ENCODE peak calls at places on chromosomes 3 and 15, in four cellular contexts. One of them, this sample, is unnamed.

GRCh38 chr3:99549918-99550603 is 88.3 kb upstream of the COL8A1 start:
- DNase-seq in K562: no peak
- DNase-seq in HL-60: no peak
- DNase-seq in GM12878: no peak
- DNase-seq in this sample: no peak

GRCh38 chr15:58761010-58761388 is 10.1 kb upstream of the MINDY2 start:
- DNase-seq in HL-60: no peak
- DNase-seq in GM12878: no peak
- DNase-seq in K562: no peak
- DNase-seq in this sample: no peak

GRCh38 chr15:42741710-42742109 is 4.8 kb upstream of the CDAN1 start:
- DNase-seq in GM12878: no peak
- DNase-seq in K562: no peak
- DNase-seq in HL-60: no peak
- DNase-seq in this sample: no peak

GRCh38 chr15:43186003-43186353 is 775 bp downstream of the CCNDBP1 start:
- DNase-seq in GM12878: no peak
- DNase-seq in K562: no peak
- DNase-seq in HL-60: no peak
- DNase-seq in this sample: no peak

GRCh38 chr3:72018339-72018984 is 233.5 kb upstream of the PROK2 start:
- DNase-seq in HL-60: no peak
- DNase-seq in GM12878: no peak
- DNase-seq in K562: peak
- DNase-seq in this sample: no peak

GRCh38 chr3:151926956-151927355 is 53.5 kb downstream of the SUCNR1 start:
- DNase-seq in GM12878: no peak
- DNase-seq in K562: no peak
- DNase-seq in HL-60: no peak
- DNase-seq in this sample: no peak

GRCh38 chr15:70153948-70154439 is 56.3 kb upstream of the TLE3 start:
- DNase-seq in HL-60: no peak
- DNase-seq in GM12878: no peak
- DNase-seq in K562: no peak
- DNase-seq in this sample: no peak

GRCh38 chr3:105553851-105554250 is 187.1 kb downstream of the ALCAM start:
- DNase-seq in K562: no peak
- DNase-seq in GM12878: no peak
- DNase-seq in HL-60: no peak
- DNase-seq in this sample: no peak

GRCh38 chr3:156382458-156383346 is 172.2 kb downstream of the SSR3 start:
- DNase-seq in K562: peak
- DNase-seq in HL-60: no peak
- DNase-seq in GM12878: no peak
- DNase-seq in this sample: peak

GRCh38 chr3:9179826-9180763 is 69.4 kb downstream of the SRGAP3 start:
- DNase-seq in GM12878: peak
- DNase-seq in HL-60: peak
- DNase-seq in K562: no peak
- DNase-seq in this sample: no peak

GRCh38 chr3:184259878-184260570 is 1.3 kb downstream of the CAMK2N2 start:
- DNase-seq in K562: peak
- DNase-seq in GM12878: no peak
- DNase-seq in HL-60: no peak
- DNase-seq in this sample: peak

GRCh38 chr15:58224068-58224467 is 85.9 kb downstream of the AQP9 start:
- DNase-seq in K562: no peak
- DNase-seq in GM12878: no peak
- DNase-seq in HL-60: no peak
- DNase-seq in this sample: no peak

GRCh38 chr3:16176391-16177030 is 2.0 kb downstream of the GALNT15 start:
- DNase-seq in GM12878: no peak
- DNase-seq in HL-60: no peak
- DNase-seq in K562: no peak
- DNase-seq in this sample: no peak

DNA sequence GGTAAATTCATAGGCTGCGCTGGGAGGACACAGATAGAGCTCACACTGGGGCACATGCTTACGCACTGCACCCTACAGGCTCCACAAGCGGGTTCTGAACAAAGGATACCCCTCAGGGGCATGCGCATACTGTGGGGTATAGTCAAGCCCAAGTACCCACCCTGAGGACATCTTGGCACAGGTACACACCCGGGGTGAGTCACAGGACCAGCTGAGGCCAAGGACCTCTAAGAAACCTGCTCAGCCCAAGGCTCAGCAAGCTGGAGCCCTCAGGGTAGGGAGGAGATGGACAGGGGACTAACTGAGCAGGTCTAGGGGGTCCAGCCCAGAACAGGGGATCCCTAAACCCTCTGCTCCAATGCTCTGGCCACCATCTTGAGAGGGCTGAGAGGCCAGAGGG is 3.3 kb downstream of the SHISA5 start:
- DNase-seq in GM12878: no peak
- DNase-seq in HL-60: no peak
- DNase-seq in K562: no peak
- DNase-seq in this sample: no peak
- TF ChIP-seq SPI1 in GM12878: no peak
- TF ChIP-seq SPI1 in HL-60: no peak
- TF ChIP-seq SPI1 in K562: no peak
- TF ChIP-seq SPI1 in this sample: no peak

GRCh38 chr3:127288343-127288742 is 497 bp upstream of the PRR20G start:
- DNase-seq in HL-60: no peak
- DNase-seq in GM12878: no peak
- DNase-seq in K562: no peak
- DNase-seq in this sample: no peak

GRCh38 chr3:127288921-127289645 is 1.2 kb upstream of the PRR20G start:
- DNase-seq in HL-60: no peak
- DNase-seq in GM12878: no peak
- DNase-seq in K562: no peak
- DNase-seq in this sample: no peak

GRCh38 chr3:127287840-127288239 is at the start of gene PRR20G:
- DNase-seq in GM12878: no peak
- DNase-seq in HL-60: no peak
- DNase-seq in K562: peak
- DNase-seq in this sample: no peak

GRCh38 chr3:127284258-127284657 is 3.6 kb downstream of the PRR20G start:
- DNase-seq in GM12878: no peak
- DNase-seq in HL-60: no peak
- DNase-seq in K562: no peak
- DNase-seq in this sample: no peak

DNA sequence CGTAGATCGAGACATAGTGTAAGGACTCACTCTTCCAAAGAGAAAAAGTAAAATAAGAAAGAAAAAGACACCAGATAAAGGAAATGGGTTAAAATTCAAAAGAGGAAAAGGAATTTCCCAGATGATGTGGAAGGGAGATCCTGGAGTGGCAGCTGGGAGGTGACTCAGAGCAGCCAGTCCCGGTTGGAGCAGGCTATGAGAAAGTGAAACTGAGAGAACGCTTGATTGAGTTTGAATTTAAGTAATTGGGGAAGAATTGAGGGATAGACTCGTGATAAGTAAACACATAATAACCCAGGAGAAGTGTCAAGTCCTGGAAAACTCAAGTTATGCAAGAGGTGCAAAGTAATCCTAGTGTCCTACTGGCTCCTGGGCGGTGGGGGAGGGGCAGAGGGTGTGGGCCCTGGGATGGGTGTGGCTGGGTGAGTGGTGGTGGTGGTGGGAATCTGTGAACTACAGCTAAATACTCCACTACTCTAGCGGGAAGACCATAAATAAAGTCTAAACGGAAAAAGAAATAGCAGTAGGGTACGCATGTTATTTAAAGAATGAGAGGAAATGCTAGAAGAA is 1.2 kb downstream of the PRR20G start:
- DNase-seq in HL-60: no peak
- DNase-seq in K562: no peak
- DNase-seq in GM12878: no peak
- DNase-seq in this sample: no peak
- TF ChIP-seq SPI1 in HL-60: no peak
- TF ChIP-seq SPI1 in K562: no peak
- TF ChIP-seq SPI1 in GM12878: no peak
- TF ChIP-seq SPI1 in this sample: no peak

GRCh38 chr15:49876401-49877038 is 242.5 kb downstream of the ATP8B4 start:
- DNase-seq in K562: peak
- DNase-seq in HL-60: no peak
- DNase-seq in GM12878: no peak
- DNase-seq in this sample: no peak

GRCh38 chr15:49881433-49881832 is 237.6 kb downstream of the ATP8B4 start:
- DNase-seq in K562: no peak
- DNase-seq in GM12878: no peak
- DNase-seq in HL-60: no peak
- DNase-seq in this sample: no peak

GRCh38 chr15:49877117-49877860 is 241.7 kb downstream of the ATP8B4 start:
- DNase-seq in GM12878: no peak
- DNase-seq in HL-60: no peak
- DNase-seq in K562: no peak
- DNase-seq in this sample: no peak

GRCh38 chr15:49875392-49875791 is 243.6 kb downstream of the ATP8B4 start:
- DNase-seq in HL-60: no peak
- DNase-seq in K562: no peak
- DNase-seq in GM12878: no peak
- DNase-seq in this sample: no peak

GRCh38 chr15:49877871-49878511 is 241.0 kb downstream of the ATP8B4 start:
- DNase-seq in GM12878: no peak
- DNase-seq in HL-60: no peak
- DNase-seq in K562: no peak
- DNase-seq in this sample: no peak
- TF ChIP-seq SPI1 in GM12878: no peak
- TF ChIP-seq SPI1 in HL-60: no peak
- TF ChIP-seq SPI1 in K562: no peak
- TF ChIP-seq SPI1 in this sample: no peak

DNA sequence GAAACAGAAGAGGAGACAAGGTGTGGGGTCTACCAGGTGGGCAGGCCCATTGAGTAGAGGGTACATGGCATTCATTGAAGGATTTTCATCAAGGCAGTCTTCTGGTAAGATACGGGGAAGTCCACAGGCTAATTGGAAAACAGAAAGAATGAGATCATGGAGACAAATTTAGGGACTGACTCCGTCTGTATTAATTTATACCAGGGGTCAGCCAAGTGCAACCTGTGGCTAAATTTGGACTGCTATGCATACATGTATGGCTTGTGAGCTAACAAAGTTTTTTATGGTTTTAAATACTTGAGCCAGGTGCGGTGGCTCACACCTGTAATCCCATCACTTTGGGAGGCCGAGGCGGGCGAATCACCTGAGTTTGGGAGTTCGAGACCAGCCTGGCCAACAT is 21.1 kb upstream of the SNRPN start:
- DNase-seq in HL-60: no peak
- DNase-seq in K562: no peak
- DNase-seq in GM12878: no peak
- DNase-seq in this sample: no peak
- TF ChIP-seq SPI1 in HL-60: no peak
- TF ChIP-seq SPI1 in K562: no peak
- TF ChIP-seq SPI1 in GM12878: no peak
- TF ChIP-seq SPI1 in this sample: no peak

DNA sequence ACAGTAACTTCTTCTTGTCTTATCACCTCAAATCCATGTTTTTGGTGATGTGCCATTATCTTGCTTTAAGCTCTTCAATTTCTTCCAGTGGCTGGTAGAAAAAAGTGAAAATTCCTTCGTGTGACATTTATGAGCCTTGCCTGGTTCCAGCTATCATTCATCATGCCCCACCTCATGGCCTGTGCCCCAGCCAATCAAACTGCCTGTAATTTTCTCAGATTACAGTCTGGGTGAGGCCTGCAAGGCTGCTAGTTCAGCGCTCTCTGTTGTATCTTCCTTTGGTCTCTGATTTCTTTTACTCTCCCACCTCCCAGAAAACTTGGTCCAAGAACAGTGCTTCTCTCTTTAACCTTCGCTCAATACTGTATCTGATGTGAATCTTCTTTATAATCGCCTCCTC is 249.3 kb upstream of the ZNF717 start:
- DNase-seq in GM12878: no peak
- DNase-seq in HL-60: no peak
- DNase-seq in K562: no peak
- DNase-seq in this sample: no peak
- TF ChIP-seq SPI1 in GM12878: no peak
- TF ChIP-seq SPI1 in HL-60: no peak
- TF ChIP-seq SPI1 in K562: no peak
- TF ChIP-seq SPI1 in this sample: no peak

This sample was measured in GM12891.